ENCODE peak calls at places on chromosome 9, in four cellular contexts. One of them, this sample, is unnamed.

GRCh38 chr9:135224286-135224871 is 136.9 kb downstream of the OLFM1 start:
- DNase-seq in ovary: no peak
- DNase-seq in cardiac muscle cell: no peak
- DNase-seq in neuronal stem cell: no peak
- DNase-seq in this sample: peak; percentile 56

GRCh38 chr9:38000735-38001134 is 68.3 kb downstream of the SHB start:
- DNase-seq in ovary: no peak
- DNase-seq in cardiac muscle cell: no peak
- DNase-seq in neuronal stem cell: no peak
- DNase-seq in this sample: no peak

GRCh38 chr9:135925496-135926133 is 18.3 kb upstream of the CAMSAP1 start:
- DNase-seq in ovary: no peak
- DNase-seq in cardiac muscle cell: no peak
- DNase-seq in neuronal stem cell: no peak
- DNase-seq in this sample: peak; percentile 67

GRCh38 chr9:122111413-122112085 is 18.4 kb upstream of the TTLL11 start:
- DNase-seq in ovary: no peak
- DNase-seq in cardiac muscle cell: no peak
- DNase-seq in neuronal stem cell: no peak
- DNase-seq in this sample: no peak

GRCh38 chr9:123406691-123407536 is 50.9 kb downstream of the CRB2 start:
- DNase-seq in ovary: no peak
- DNase-seq in cardiac muscle cell: peak; percentile 47
- DNase-seq in neuronal stem cell: peak; percentile 60
- DNase-seq in this sample: no peak

GRCh38 chr9:101536938-101537337 is 3.3 kb downstream of the RNF20 start:
- DNase-seq in ovary: no peak
- DNase-seq in cardiac muscle cell: peak; percentile 53
- DNase-seq in neuronal stem cell: peak; percentile 49
- DNase-seq in this sample: no peak

GRCh38 chr9:127812936-127813675 is 10.4 kb downstream of the FPGS start:
- DNase-seq in ovary: peak; percentile 42
- DNase-seq in cardiac muscle cell: no peak
- DNase-seq in neuronal stem cell: no peak
- DNase-seq in this sample: no peak

GRCh38 chr9:107481035-107481434 is 8.5 kb downstream of the KLF4 start:
- DNase-seq in ovary: no peak
- DNase-seq in cardiac muscle cell: no peak
- DNase-seq in neuronal stem cell: no peak
- DNase-seq in this sample: no peak

GRCh38 chr9:89635007-89635742 is 30.4 kb downstream of the GADD45G start:
- DNase-seq in ovary: no peak
- DNase-seq in cardiac muscle cell: peak; percentile 77
- DNase-seq in neuronal stem cell: no peak
- DNase-seq in this sample: no peak

GRCh38 chr9:101387871-101388506 is 3.2 kb upstream of the BAAT start:
- DNase-seq in ovary: no peak
- DNase-seq in cardiac muscle cell: peak; percentile 67
- DNase-seq in neuronal stem cell: no peak
- DNase-seq in this sample: no peak

GRCh38 chr9:71944754-71945409 is 33.4 kb downstream of the C9orf85 start:
- DNase-seq in ovary: no peak
- DNase-seq in cardiac muscle cell: no peak
- DNase-seq in neuronal stem cell: no peak
- DNase-seq in this sample: no peak

GRCh38 chr9:96777539-96777864 is 385 bp downstream of the ZNF510 start:
- DNase-seq in ovary: no peak
- DNase-seq in cardiac muscle cell: no peak
- DNase-seq in neuronal stem cell: no peak
- DNase-seq in this sample: no peak

GRCh38 chr9:98317134-98317857 is 61.8 kb upstream of the TBC1D2 start:
- DNase-seq in ovary: no peak
- DNase-seq in cardiac muscle cell: no peak
- DNase-seq in neuronal stem cell: no peak
- DNase-seq in this sample: no peak

GRCh38 chr9:100211471-100211870 is 112.4 kb downstream of the INVS start:
- DNase-seq in ovary: no peak
- DNase-seq in cardiac muscle cell: no peak
- DNase-seq in neuronal stem cell: no peak
- DNase-seq in this sample: no peak

GRCh38 chr9:110179734-110180133 is 28.2 kb downstream of the C9orf152 start:
- DNase-seq in ovary: no peak
- DNase-seq in cardiac muscle cell: peak; percentile 60
- DNase-seq in neuronal stem cell: no peak
- DNase-seq in this sample: no peak

GRCh38 chr9:81671880-81672280 is 17.5 kb downstream of the TLE1 start:
- DNase-seq in ovary: peak; percentile 87
- DNase-seq in cardiac muscle cell: peak; percentile 98
- DNase-seq in neuronal stem cell: no peak
- DNase-seq in this sample: no peak

GRCh38 chr9:85016389-85016997 is 347.0 kb downstream of the NTRK2 start:
- DNase-seq in ovary: no peak
- DNase-seq in cardiac muscle cell: no peak
- DNase-seq in neuronal stem cell: no peak
- DNase-seq in this sample: no peak

GRCh38 chr9:91192379-91192775 is 169.3 kb downstream of the AUH start:
- DNase-seq in ovary: peak; percentile 50
- DNase-seq in cardiac muscle cell: peak; percentile 29
- DNase-seq in neuronal stem cell: no peak
- DNase-seq in this sample: no peak

GRCh38 chr9:70049236-70049635 is 5.6 kb downstream of the MAMDC2 start:
- DNase-seq in ovary: peak; percentile 57
- DNase-seq in cardiac muscle cell: peak; percentile 80
- DNase-seq in neuronal stem cell: no peak
- DNase-seq in this sample: peak; percentile 85

GRCh38 chr9:129584136-129584535 is 36.8 kb downstream of the C9orf50 start:
- DNase-seq in ovary: peak; percentile 64
- DNase-seq in cardiac muscle cell: peak; percentile 91
- DNase-seq in neuronal stem cell: no peak
- DNase-seq in this sample: peak; percentile 72

GRCh38 chr9:98432960-98433359 is 177.5 kb upstream of the TBC1D2 start:
- DNase-seq in ovary: no peak
- DNase-seq in cardiac muscle cell: no peak
- DNase-seq in neuronal stem cell: no peak
- DNase-seq in this sample: no peak

GRCh38 chr9:97362777-97363545 is 48.9 kb upstream of the TDRD7 start:
- DNase-seq in ovary: no peak
- DNase-seq in cardiac muscle cell: no peak
- DNase-seq in neuronal stem cell: no peak
- DNase-seq in this sample: no peak

GRCh38 chr9:115673599-115673998 is 480.0 kb upstream of the PAPPA start:
- DNase-seq in ovary: no peak
- DNase-seq in cardiac muscle cell: peak; percentile 63
- DNase-seq in neuronal stem cell: no peak
- DNase-seq in this sample: no peak

GRCh38 chr9:13023498-13023897 is 248.7 kb downstream of the LURAP1L start:
- DNase-seq in ovary: no peak
- DNase-seq in cardiac muscle cell: no peak
- DNase-seq in neuronal stem cell: no peak
- DNase-seq in this sample: no peak

GRCh38 chr9:121144482-121144881 is 57.2 kb downstream of the RAB14 start:
- DNase-seq in ovary: no peak
- DNase-seq in cardiac muscle cell: no peak
- DNase-seq in neuronal stem cell: no peak
- DNase-seq in this sample: no peak

GRCh38 chr9:131707677-131708612 is 31.9 kb downstream of the RAPGEF1 start:
- DNase-seq in ovary: no peak
- DNase-seq in cardiac muscle cell: peak; percentile 69
- DNase-seq in neuronal stem cell: no peak
- DNase-seq in this sample: no peak

GRCh38 chr9:81312346-81312745 is 377.0 kb downstream of the TLE1 start:
- DNase-seq in ovary: no peak
- DNase-seq in cardiac muscle cell: peak; percentile 13
- DNase-seq in neuronal stem cell: no peak
- DNase-seq in this sample: no peak

GRCh38 chr9:125418404-125418803 is 156.8 kb downstream of the GAPVD1 start:
- DNase-seq in ovary: no peak
- DNase-seq in cardiac muscle cell: no peak
- DNase-seq in neuronal stem cell: no peak
- DNase-seq in this sample: no peak

GRCh38 chr9:121454972-121455371 is 44.7 kb downstream of the GGTA1 start:
- DNase-seq in ovary: no peak
- DNase-seq in cardiac muscle cell: no peak
- DNase-seq in neuronal stem cell: no peak
- DNase-seq in this sample: no peak

GRCh38 chr9:35549466-35549865 is 55.6 kb upstream of the TESK1 start:
- DNase-seq in ovary: no peak
- DNase-seq in cardiac muscle cell: no peak
- DNase-seq in neuronal stem cell: no peak
- DNase-seq in this sample: no peak

GRCh38 chr9:121771418-121771817 is 120.0 kb downstream of the DAB2IP start:
- DNase-seq in ovary: peak; percentile 47
- DNase-seq in cardiac muscle cell: no peak
- DNase-seq in neuronal stem cell: no peak
- DNase-seq in this sample: no peak

GRCh38 chr9:131875828-131876485 is 136.1 kb upstream of the RAPGEF1 start:
- DNase-seq in ovary: no peak
- DNase-seq in cardiac muscle cell: no peak
- DNase-seq in neuronal stem cell: no peak
- DNase-seq in this sample: no peak

GRCh38 chr9:115328228-115328627 is 210.3 kb upstream of the TNC start:
- DNase-seq in ovary: no peak
- DNase-seq in cardiac muscle cell: peak; percentile 35
- DNase-seq in neuronal stem cell: no peak
- DNase-seq in this sample: no peak

GRCh38 chr9:127875306-127875966 is 2.0 kb downstream of the AK1 start:
- DNase-seq in ovary: peak; percentile 50
- DNase-seq in cardiac muscle cell: peak; percentile 38
- DNase-seq in neuronal stem cell: no peak
- DNase-seq in this sample: peak; percentile 65

GRCh38 chr9:124321416-124321815 is 63.7 kb downstream of the NEK6 start:
- DNase-seq in ovary: no peak
- DNase-seq in cardiac muscle cell: no peak
- DNase-seq in neuronal stem cell: no peak
- DNase-seq in this sample: no peak

GRCh38 chr9:33506626-33507370 is 17.3 kb upstream of the ANKRD18B start:
- DNase-seq in ovary: no peak
- DNase-seq in cardiac muscle cell: peak; percentile 96
- DNase-seq in neuronal stem cell: no peak
- DNase-seq in this sample: no peak

GRCh38 chr9:126203313-126203712 is 123.3 kb upstream of the MVB12B start:
- DNase-seq in ovary: no peak
- DNase-seq in cardiac muscle cell: no peak
- DNase-seq in neuronal stem cell: no peak
- DNase-seq in this sample: no peak

DNA sequence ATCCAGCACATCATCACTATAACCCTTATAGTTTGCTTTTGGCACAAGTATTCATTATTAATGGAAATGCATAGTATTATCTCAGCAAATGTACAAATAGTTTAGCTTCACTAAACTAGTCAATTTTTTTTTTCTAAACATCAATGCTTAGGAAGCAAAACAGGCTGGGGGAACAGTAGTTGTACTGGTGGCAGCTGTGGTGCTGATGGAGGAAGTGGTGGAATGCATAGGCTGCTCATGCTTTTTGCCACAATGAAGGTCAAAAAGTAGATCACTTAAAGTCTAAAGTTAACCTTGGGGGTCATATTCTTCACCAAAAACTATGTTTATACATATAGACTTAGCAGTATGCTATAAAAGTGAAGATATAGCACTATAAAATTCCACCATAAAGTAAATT is 36.3 kb upstream of the CDKN2B start:
- DNase-seq in ovary: no peak
- DNase-seq in cardiac muscle cell: no peak
- DNase-seq in neuronal stem cell: no peak
- DNase-seq in this sample: no peak
- H3K4me1 ChIP-seq in ovary: no peaks in the 10 kb centered on the region
- H3K4me1 ChIP-seq in cardiac muscle cell: no peaks in the 10 kb centered on the region
- H3K4me1 ChIP-seq in neuronal stem cell: no peaks in the 10 kb centered on the region
- H3K4me1 ChIP-seq in this sample: peaks cover 26% of the 10 kb centered on the region

DNA sequence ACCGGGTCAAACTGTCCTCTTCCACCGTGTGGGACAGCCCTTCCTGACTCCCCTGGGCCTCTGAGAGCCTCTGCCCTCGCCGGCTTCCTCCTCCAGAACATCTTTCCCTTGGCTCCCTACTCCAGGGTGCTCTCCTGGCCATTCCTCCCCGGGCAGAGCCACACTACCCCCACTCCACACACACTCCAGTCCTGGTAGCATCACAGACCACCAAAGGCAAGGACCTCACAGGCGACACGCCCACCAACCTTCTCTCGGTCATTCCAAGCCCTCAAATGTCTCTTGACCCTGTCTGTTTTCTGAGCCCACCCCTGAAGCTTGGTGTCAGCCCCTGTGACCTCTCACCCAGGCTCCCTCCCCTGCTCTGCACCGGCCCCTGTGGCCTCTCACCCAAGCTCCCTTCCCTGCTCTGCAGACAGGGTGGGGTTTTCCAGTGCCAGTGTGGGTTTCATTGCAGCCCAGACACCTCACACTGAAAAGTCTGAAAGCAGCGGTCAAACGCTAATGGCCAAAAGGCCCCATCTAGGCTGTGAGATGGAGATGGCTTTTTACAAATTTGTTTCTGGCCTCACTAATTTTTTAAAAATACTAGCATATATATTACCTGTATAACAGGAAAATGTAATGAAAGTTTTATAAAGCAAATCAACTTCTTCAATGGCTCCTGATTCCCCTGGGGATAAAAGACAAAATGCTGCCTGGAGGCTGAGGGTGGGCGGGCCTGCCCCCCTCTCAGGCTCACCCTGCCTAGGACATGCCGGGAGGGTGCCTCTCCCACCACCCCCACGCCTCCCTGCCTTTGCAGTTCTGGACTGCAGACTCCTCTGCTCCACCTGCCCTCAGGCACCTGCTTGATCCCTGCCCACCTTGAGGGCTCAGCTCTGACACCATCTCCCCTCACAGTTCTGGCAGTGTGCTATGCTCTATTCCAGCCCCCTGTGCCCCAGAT is 10.5 kb downstream of the LRRC26 start:
- DNase-seq in ovary: no peak
- DNase-seq in cardiac muscle cell: no peak
- DNase-seq in neuronal stem cell: no peak
- DNase-seq in this sample: no peak
- H3K27me3 ChIP-seq in ovary: peaks cover 6% of the 10 kb centered on the region
- H3K27me3 ChIP-seq in cardiac muscle cell: peaks cover 100% of the 10 kb centered on the region
- H3K27me3 ChIP-seq in neuronal stem cell: peaks cover 27% of the 10 kb centered on the region
- H3K27me3 ChIP-seq in this sample: peaks cover 90% of the 10 kb centered on the region

GRCh38 chr9:60546406-60546805 is 367.8 kb upstream of the SPATA31A5 start:
- DNase-seq in ovary: no peak
- DNase-seq in cardiac muscle cell: no peak
- DNase-seq in neuronal stem cell: no peak
- DNase-seq in this sample: no peak
- H3K4me1 ChIP-seq in ovary: no peaks in the 10 kb centered on the region
- H3K4me1 ChIP-seq in cardiac muscle cell: no peaks in the 10 kb centered on the region
- H3K4me1 ChIP-seq in neuronal stem cell: no peaks in the 10 kb centered on the region
- H3K4me1 ChIP-seq in this sample: no peaks in the 10 kb centered on the region

GRCh38 chr9:18330736-18331335 is 143.1 kb upstream of the ADAMTSL1 start:
- DNase-seq in ovary: no peak
- DNase-seq in cardiac muscle cell: peak; percentile 51
- DNase-seq in neuronal stem cell: peak; percentile 9
- DNase-seq in this sample: no peak
- H3K27me3 ChIP-seq in ovary: no peaks in the 10 kb centered on the region
- H3K27me3 ChIP-seq in cardiac muscle cell: no peaks in the 10 kb centered on the region
- H3K27me3 ChIP-seq in neuronal stem cell: no peaks in the 10 kb centered on the region
- H3K27me3 ChIP-seq in this sample: no peaks in the 10 kb centered on the region

This sample was measured in suprapubic skin.